ENCODE peak calls at places on chromosomes 12 and 14, in four cellular contexts. One of them, this sample, is unnamed.

GRCh38 chr12:129693731-129694130 is 210.1 kb downstream of the TMEM132D start:
- DNase-seq in IMR-90: no peak
- DNase-seq in T-helper 9 cell: no peak
- DNase-seq in ACHN: no peak
- DNase-seq in this sample: no peak

GRCh38 chr14:68961781-68962584 is 17.1 kb downstream of the ACTN1 start:
- DNase-seq in IMR-90: peak
- DNase-seq in T-helper 9 cell: no peak
- DNase-seq in ACHN: peak
- DNase-seq in this sample: peak

GRCh38 chr14:97273540-97273939 is 476.4 kb downstream of the VRK1 start:
- DNase-seq in IMR-90: no peak
- DNase-seq in T-helper 9 cell: no peak
- DNase-seq in ACHN: no peak
- DNase-seq in this sample: no peak

GRCh38 chr12:53754633-53755261 is 3.0 kb upstream of the CISTR start:
- DNase-seq in IMR-90: peak
- DNase-seq in T-helper 9 cell: no peak
- DNase-seq in ACHN: no peak
- DNase-seq in this sample: peak

GRCh38 chr14:73245401-73246325 is 8.4 kb downstream of the PAPLN start:
- DNase-seq in IMR-90: no peak
- DNase-seq in T-helper 9 cell: peak
- DNase-seq in ACHN: no peak
- DNase-seq in this sample: no peak

GRCh38 chr12:48510111-48510510 is 15.3 kb upstream of the OR8S1 start:
- DNase-seq in IMR-90: no peak
- DNase-seq in T-helper 9 cell: no peak
- DNase-seq in ACHN: no peak
- DNase-seq in this sample: no peak

GRCh38 chr14:103724116-103724515 is 8.5 kb downstream of the ZFYVE21 start:
- DNase-seq in IMR-90: peak
- DNase-seq in T-helper 9 cell: no peak
- DNase-seq in ACHN: no peak
- DNase-seq in this sample: peak

GRCh38 chr12:96720363-96720705 is 186.7 kb upstream of the NEDD1 start:
- DNase-seq in IMR-90: no peak
- DNase-seq in T-helper 9 cell: peak
- DNase-seq in ACHN: peak
- DNase-seq in this sample: no peak

GRCh38 chr14:103543140-103543539 is 14.1 kb downstream of the TRMT61A start:
- DNase-seq in IMR-90: no peak
- DNase-seq in T-helper 9 cell: no peak
- DNase-seq in ACHN: no peak
- DNase-seq in this sample: no peak

GRCh38 chr12:124588689-124589318 is 21.4 kb upstream of the NCOR2 start:
- DNase-seq in IMR-90: peak
- DNase-seq in T-helper 9 cell: peak
- DNase-seq in ACHN: no peak
- DNase-seq in this sample: peak

GRCh38 chr12:92739099-92739498 is 36.3 kb downstream of the PLEKHG7 start:
- DNase-seq in IMR-90: peak
- DNase-seq in T-helper 9 cell: no peak
- DNase-seq in ACHN: peak
- DNase-seq in this sample: no peak

GRCh38 chr14:101033006-101033405 is 129.5 kb upstream of the RTL1 start:
- DNase-seq in IMR-90: no peak
- DNase-seq in T-helper 9 cell: no peak
- DNase-seq in ACHN: no peak
- DNase-seq in this sample: no peak

GRCh38 chr14:74846968-74847549 is 28.9 kb downstream of the PROX2 start:
- DNase-seq in IMR-90: peak
- DNase-seq in T-helper 9 cell: no peak
- DNase-seq in ACHN: peak
- DNase-seq in this sample: peak

GRCh38 chr12:3311027-3311402 is 180.0 kb upstream of the PRMT8 start:
- DNase-seq in IMR-90: no peak
- DNase-seq in T-helper 9 cell: no peak
- DNase-seq in ACHN: peak
- DNase-seq in this sample: peak

GRCh38 chr12:51622564-51622963 is 31.5 kb downstream of the SCN8A start:
- DNase-seq in IMR-90: peak
- DNase-seq in T-helper 9 cell: no peak
- DNase-seq in ACHN: peak
- DNase-seq in this sample: peak

GRCh38 chr12:6347367-6348338 is 5.8 kb upstream of the TNFRSF1A start:
- DNase-seq in IMR-90: peak
- DNase-seq in T-helper 9 cell: no peak
- DNase-seq in ACHN: no peak
- DNase-seq in this sample: peak

GRCh38 chr12:61385771-61386170 is 874.4 kb upstream of the USP15 start:
- DNase-seq in IMR-90: peak
- DNase-seq in T-helper 9 cell: no peak
- DNase-seq in ACHN: no peak
- DNase-seq in this sample: peak

GRCh38 chr12:111767362-111768158 is 827 bp downstream of the ALDH2 start:
- DNase-seq in IMR-90: peak
- DNase-seq in T-helper 9 cell: no peak
- DNase-seq in ACHN: peak
- DNase-seq in this sample: peak

GRCh38 chr12:75995691-75996090 is 35.9 kb downstream of the PHLDA1 start:
- DNase-seq in IMR-90: peak
- DNase-seq in T-helper 9 cell: no peak
- DNase-seq in ACHN: no peak
- DNase-seq in this sample: no peak

GRCh38 chr12:104060791-104061190 is 3.5 kb upstream of the HCFC2 start:
- DNase-seq in IMR-90: no peak
- DNase-seq in T-helper 9 cell: no peak
- DNase-seq in ACHN: no peak
- DNase-seq in this sample: no peak

GRCh38 chr12:47751561-47751960 is 7.1 kb downstream of the RAPGEF3 start:
- DNase-seq in IMR-90: no peak
- DNase-seq in T-helper 9 cell: no peak
- DNase-seq in ACHN: no peak
- DNase-seq in this sample: no peak

GRCh38 chr12:124774462-124775167 is 89.0 kb downstream of the SCARB1 start:
- DNase-seq in IMR-90: peak
- DNase-seq in T-helper 9 cell: no peak
- DNase-seq in ACHN: peak
- DNase-seq in this sample: peak

This sample was measured in fibroblast of lung.